ENCODE peak calls at places on chromosomes 4 and X, in seven cellular contexts. N, D, M, T, F, L and Q are unnamed samples.

GRCh38 chr4:76275486-76276126 is 24.1 kb downstream of the FAM47E start:
- DNase-seq in D (no peak), M (no peak), N (no peak), T (no peak), F (no peak), L (no peak), Q (no peak)

GRCh38 chr4:159400782-159401712 is 298.2 kb downstream of the RAPGEF2 start:
- DNase-seq in N (no peak), D (peak), L (no peak), M (no peak), F (no peak), T (peak), Q (no peak)

GRCh38 chr4:89245459-89245858 is 62.1 kb downstream of the GPRIN3 start:
- DNase-seq in F (no peak), D (no peak), T (no peak), M (no peak), L (no peak), N (no peak), Q (no peak)

GRCh38 chr4:83831588-83831987 is 295.7 kb downstream of the GPAT3 start:
- DNase-seq in D (no peak), F (no peak), T (no peak), N (no peak), L (no peak), M (no peak), Q (peak)

GRCh38 chr4:150828159-150828558 is 186.9 kb downstream of the LRBA start:
- DNase-seq in D (no peak), L (no peak), M (no peak), N (no peak), F (no peak), T (no peak), Q (no peak)

GRCh38 chrX:44785652-44786051 is 58.2 kb upstream of the DUSP21 start:
- DNase-seq in N (no peak), M (no peak), F (no peak), L (no peak), D (no peak), T (peak), Q (peak)

GRCh38 chrX:2628751-2629315 is 62.3 kb upstream of the CD99 start:
- DNase-seq in M (no peak), N (no peak), F (no peak), D (no peak), L (no peak), T (no peak), Q (no peak)

GRCh38 chr4:152094851-152095700 is 334.3 kb upstream of the GATB start:
- DNase-seq in D (peak), F (no peak), T (peak), M (no peak), L (no peak), N (peak), Q (peak)

GRCh38 chrX:56947695-56948094 is 47.6 kb downstream of the SPIN3 start:
- DNase-seq in N (no peak), L (no peak), T (no peak), D (peak), M (no peak), F (no peak), Q (peak)

GRCh38 chrX:87679849-87680248 is 162.2 kb downstream of the KLHL4 start:
- DNase-seq in L (no peak), T (no peak), M (no peak), F (no peak), D (no peak), N (no peak), Q (no peak)

GRCh38 chrX:28010875-28011274 is 29.6 kb upstream of the DCAF8L1 start:
- DNase-seq in F (no peak), L (no peak), M (no peak), N (no peak), D (no peak), T (no peak), Q (no peak)

GRCh38 chr4:187090401-187090800 is 366.7 kb upstream of the FAT1 start:
- DNase-seq in D (peak), M (no peak), L (no peak), F (no peak), T (no peak), N (no peak), Q (no peak)

GRCh38 chrX:41516995-41517660 is 70.0 kb downstream of the NYX start:
- DNase-seq in N (no peak), F (no peak), T (no peak), M (no peak), D (no peak), L (no peak), Q (no peak)

GRCh38 chr4:121096629-121097028 is 24.3 kb upstream of the NDNF start:
- DNase-seq in F (no peak), L (no peak), D (peak), M (no peak), T (peak), N (no peak), Q (peak)
- TF ChIP-seq CTCF in F (peak), L (no peak), D (peak), M (peak), T (peak), N (peak), Q (peak)

GRCh38 chrX:15269618-15270521 is at the start of gene ASB9:
- DNase-seq in T (peak), D (peak), L (no peak), N (peak), F (no peak), M (peak), Q (peak)
- H3K4me3 ChIP-seq in T (no peak), D (peak), L (no peak), N (no peak), F (peak), M (no peak), Q (no peak)

DNA sequence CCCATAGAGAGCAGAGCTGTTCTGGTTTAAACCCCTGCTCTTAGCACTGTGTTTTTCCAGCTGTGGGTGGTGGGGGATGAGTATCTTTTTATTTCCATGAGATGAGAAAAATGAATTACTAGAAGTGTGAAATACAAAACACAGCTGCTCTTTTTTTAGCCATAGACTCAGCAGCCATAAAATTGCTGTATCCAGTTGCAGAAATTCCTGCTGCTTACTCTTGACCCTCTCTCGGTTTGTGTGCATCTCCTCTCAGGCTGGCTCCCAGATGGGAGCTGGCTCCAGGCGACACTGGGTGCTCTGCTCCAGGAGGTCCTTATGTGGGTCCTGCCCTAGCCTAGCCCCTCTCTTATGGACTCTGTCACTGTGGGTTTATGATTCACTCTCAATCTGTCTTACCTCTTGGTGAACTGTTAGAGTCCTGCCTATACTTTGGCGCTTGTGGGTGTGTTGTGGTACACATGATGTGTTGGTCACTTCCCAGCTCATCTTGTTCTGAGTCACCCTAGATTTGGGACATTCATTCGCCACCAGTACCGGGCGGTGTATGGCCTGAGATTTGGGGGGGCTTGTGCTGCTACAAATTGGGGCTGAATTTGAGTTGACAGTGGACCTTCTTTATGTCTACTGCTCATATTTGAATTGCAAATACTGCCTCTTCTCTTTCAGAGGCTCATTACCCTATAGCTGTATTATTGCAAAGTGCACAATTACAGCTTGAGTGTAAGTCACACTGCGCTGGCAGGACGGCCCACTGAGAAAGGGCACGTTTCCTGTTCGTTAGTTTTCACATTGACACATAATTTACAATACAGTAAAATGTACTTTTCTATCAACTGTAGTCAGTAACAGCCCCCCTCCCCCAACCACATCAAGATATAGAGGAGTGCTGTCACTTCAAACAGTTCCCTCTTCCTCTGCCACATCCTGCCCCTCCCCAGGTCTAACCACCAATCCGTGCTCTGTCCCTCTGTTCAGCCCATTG is 46.9 kb upstream of the MSANTD1 start:
- DNase-seq in L (no peak), D (peak), M (no peak), N (no peak), T (peak), F (no peak), Q (no peak)
- TF ChIP-seq CTCF in L (no peak), D (no peak), M (no peak), N (no peak), T (no peak), F (no peak), Q (no peak)

DNA sequence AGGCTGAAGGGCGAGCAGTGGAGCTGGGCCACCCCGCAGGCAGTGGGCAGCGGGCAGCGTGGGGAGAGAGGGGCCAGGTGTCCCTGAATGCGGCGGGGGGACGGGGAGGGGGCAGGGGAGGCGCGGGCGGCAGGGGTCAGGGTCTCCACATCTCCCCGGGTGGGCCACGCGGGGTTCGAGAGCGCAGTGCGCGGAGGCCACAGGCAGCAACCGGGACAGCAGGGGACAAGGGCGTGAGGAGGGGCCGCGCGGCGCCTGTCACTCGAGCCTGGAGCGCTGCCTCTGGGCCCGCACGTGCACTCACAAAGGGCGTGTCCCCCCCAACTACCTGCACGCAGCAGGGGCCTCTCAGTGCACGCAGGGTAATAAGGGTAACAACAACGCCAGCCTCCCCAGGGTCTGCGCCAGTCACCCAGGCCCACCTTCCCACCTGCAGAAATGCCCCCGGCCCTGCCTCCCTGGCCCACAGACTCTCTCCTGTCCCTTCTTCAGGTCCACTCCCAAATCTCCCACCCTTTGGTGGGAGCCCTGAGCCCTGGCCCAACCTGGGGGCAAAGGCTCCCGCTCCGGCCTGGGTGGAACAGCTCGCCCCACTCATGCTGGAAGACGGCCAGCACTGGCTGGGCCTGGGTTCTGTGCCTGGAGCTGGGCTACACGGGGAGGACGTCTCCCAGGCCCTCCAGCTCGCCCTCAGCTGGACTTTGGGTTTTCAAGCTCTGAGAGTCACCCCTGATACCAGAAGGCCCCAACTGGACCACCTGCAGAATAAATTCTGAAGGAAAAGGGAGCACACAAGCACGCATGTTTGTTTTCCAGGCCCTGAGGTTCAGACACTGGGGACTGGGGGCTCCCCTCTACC is 53.2 kb downstream of the ZFYVE28 start:
- DNase-seq in N (no peak), F (peak), T (no peak), M (no peak), D (no peak), L (peak), Q (no peak)
- H3K4me3 ChIP-seq in N (peak), F (peak), T (peak), M (peak), D (peak), L (peak), Q (peak)

GRCh38 chr4:123398803-123399637 is 2.4 kb downstream of the SPRY1 start:
- DNase-seq in T (peak), F (peak), L (no peak), M (peak), N (peak), D (peak), Q (peak)

GRCh38 chr4:123396294-123397275 is at the start of gene SPRY1:
- DNase-seq in L (peak), M (peak), D (peak), T (peak), F (peak), N (peak), Q (peak)

GRCh38 chr4:123397276-123398150 is 918 bp downstream of the SPRY1 start:
- DNase-seq in F (peak), L (no peak), N (peak), M (peak), T (no peak), D (peak), Q (peak)

GRCh38 chr4:123399638-123400358 is 3.2 kb downstream of the SPRY1 start:
- DNase-seq in M (no peak), D (peak), T (peak), F (no peak), L (no peak), N (peak), Q (peak)

DNA sequence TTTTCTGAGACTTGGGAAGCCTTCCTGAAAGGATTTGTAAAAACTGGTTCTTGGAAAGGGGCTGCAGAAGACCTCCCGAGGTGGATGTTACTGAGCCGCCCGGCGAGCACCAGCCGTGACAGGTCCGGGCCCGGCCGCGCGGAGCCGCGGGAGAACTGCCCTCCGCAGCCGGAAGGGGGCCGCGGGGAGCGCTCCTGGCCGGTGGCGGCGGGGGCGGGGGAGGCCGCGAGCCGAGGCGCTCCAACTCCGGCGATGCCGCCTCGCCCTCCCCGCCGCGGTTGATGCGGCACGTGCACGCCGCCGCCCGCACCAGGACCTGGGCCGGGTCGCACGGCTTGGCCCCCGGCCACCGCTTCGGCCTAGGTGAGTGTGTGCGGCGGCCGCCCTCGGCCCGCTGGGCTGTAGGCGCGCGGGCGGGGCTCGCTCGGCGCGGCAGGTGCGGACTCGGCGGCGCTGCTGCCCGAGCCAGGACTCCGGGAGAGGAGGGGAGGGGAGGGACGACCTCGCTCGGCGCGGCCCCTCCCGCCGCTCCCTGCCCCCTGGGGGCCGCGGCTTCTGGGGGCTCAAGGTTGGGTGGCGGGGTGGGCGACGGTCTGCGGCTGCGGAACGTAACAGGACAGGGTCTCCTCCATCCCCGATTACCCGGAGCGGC is 1.7 kb downstream of the SPRY1 start:
- DNase-seq in M (peak), T (peak), N (peak), F (peak), L (peak), D (peak), Q (peak)
- TF ChIP-seq CTCF in M (no peak), T (peak), N (peak), F (peak), L (peak), D (peak), Q (peak)

GRCh38 chrX:375181-376036 is 11.3 kb downstream of the PPP2R3B start:
- DNase-seq in D (no peak), T (no peak), F (no peak), M (no peak), N (no peak), L (no peak), Q (peak)
- H3K4me3 ChIP-seq in D (no peak), T (no peak), F (no peak), M (no peak), N (no peak), L (no peak), Q (no peak)

GRCh38 chr4:169757575-169758184 is at the start of gene HPF1:
- DNase-seq in T (peak), F (peak), L (peak), M (peak), D (peak), N (peak), Q (peak)
- TF ChIP-seq CTCF in T (no peak), F (no peak), L (no peak), M (no peak), D (no peak), N (peak), Q (no peak)

DNA sequence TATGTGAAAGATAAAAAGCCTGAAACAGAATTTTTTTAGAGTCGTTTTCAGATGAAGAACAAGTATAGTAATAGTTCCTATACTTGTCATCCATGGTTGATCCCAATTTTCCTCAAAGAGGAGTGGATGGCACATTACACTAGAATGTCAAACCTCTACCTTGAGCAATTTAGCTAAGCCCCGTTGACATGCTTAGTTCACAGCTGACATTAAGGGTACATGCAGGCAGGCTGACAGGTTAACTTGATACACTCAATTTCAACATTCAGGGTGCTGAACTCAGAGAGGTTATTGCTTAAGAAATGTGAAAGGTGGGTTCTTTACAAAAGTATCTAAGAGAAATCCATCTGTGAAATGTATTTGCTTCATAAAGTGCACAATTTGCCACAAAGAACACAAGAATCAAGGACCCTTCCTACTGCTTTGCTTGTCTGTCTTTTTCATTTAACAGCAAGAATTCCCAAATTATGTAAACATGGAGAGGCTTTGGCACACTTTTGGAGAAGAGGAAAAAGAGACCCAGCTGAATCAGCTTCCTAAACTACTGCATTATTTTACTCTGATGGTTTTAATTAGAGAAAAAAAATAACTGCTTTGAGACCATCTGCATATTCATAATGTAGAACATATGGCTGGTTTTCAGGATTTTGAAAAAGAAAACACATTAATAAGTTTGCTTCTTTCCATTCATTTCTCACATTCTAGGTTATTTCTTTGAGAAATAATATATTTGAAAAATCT is 122.5 kb upstream of the DDIT4L start:
- DNase-seq in N (no peak), L (no peak), F (no peak), T (no peak), D (no peak), M (no peak), Q (no peak)
- H3K4me3 ChIP-seq in N (no peak), L (no peak), F (no peak), T (no peak), D (no peak), M (no peak), Q (no peak)

GRCh38 chr4:107034091-107034698 is 1.9 kb downstream of the DKK2 start:
- DNase-seq in D (peak), M (peak), N (peak), T (peak), L (no peak), F (peak), Q (peak)
- TF ChIP-seq CTCF in D (peak), M (no peak), N (no peak), T (peak), L (peak), F (no peak), Q (peak)